ENCODE peak calls at places on chromosomes 12 and 14, in four cellular contexts. One of them, this sample, is unnamed.

GRCh38 chr14:89807151-89807550 is 147.4 kb downstream of the EFCAB11 start:
- DNase-seq in stimulated activated CD4-positive, alpha-beta T cell treated with anti-CD3 and anti-CD28 coated beads, TNF-alpha, amount 100 ng/mL, for 4 hours: no peak
- DNase-seq in AG10803: no peak
- DNase-seq in midbrain: no peak
- DNase-seq in this sample: no peak

GRCh38 chr12:5627053-5627630 is 195.2 kb downstream of the NTF3 start:
- DNase-seq in stimulated activated CD4-positive, alpha-beta T cell treated with anti-CD3 and anti-CD28 coated beads, TNF-alpha, amount 100 ng/mL, for 4 hours: no peak
- DNase-seq in AG10803: no peak
- DNase-seq in midbrain: no peak
- DNase-seq in this sample: no peak

GRCh38 chr14:104934380-104934733 is 9.7 kb downstream of the PLD4 start:
- DNase-seq in stimulated activated CD4-positive, alpha-beta T cell treated with anti-CD3 and anti-CD28 coated beads, TNF-alpha, amount 100 ng/mL, for 4 hours: no peak
- DNase-seq in AG10803: no peak
- DNase-seq in midbrain: no peak
- DNase-seq in this sample: peak; percentile 12

GRCh38 chr14:92486881-92487280 is 26.7 kb upstream of the RIN3 start:
- DNase-seq in stimulated activated CD4-positive, alpha-beta T cell treated with anti-CD3 and anti-CD28 coated beads, TNF-alpha, amount 100 ng/mL, for 4 hours: no peak
- DNase-seq in AG10803: peak; percentile 47
- DNase-seq in midbrain: no peak
- DNase-seq in this sample: peak; percentile 41

GRCh38 chr12:126219654-126220279 is 1154.5 kb downstream of the AACS start:
- DNase-seq in stimulated activated CD4-positive, alpha-beta T cell treated with anti-CD3 and anti-CD28 coated beads, TNF-alpha, amount 100 ng/mL, for 4 hours: no peak
- DNase-seq in AG10803: no peak
- DNase-seq in midbrain: no peak
- DNase-seq in this sample: peak; percentile 36

GRCh38 chr12:124771462-124772361 is 92.0 kb downstream of the SCARB1 start:
- DNase-seq in stimulated activated CD4-positive, alpha-beta T cell treated with anti-CD3 and anti-CD28 coated beads, TNF-alpha, amount 100 ng/mL, for 4 hours: peak; percentile 66
- DNase-seq in AG10803: peak; percentile 58
- DNase-seq in midbrain: peak; percentile 88
- DNase-seq in this sample: peak; percentile 74

GRCh38 chr12:122293081-122293480 is 26.8 kb upstream of the VPS33A start:
- DNase-seq in stimulated activated CD4-positive, alpha-beta T cell treated with anti-CD3 and anti-CD28 coated beads, TNF-alpha, amount 100 ng/mL, for 4 hours: no peak
- DNase-seq in AG10803: no peak
- DNase-seq in midbrain: no peak
- DNase-seq in this sample: no peak

GRCh38 chr12:76696186-76696585 is 67.7 kb upstream of the ZDHHC17 start:
- DNase-seq in stimulated activated CD4-positive, alpha-beta T cell treated with anti-CD3 and anti-CD28 coated beads, TNF-alpha, amount 100 ng/mL, for 4 hours: no peak
- DNase-seq in AG10803: no peak
- DNase-seq in midbrain: no peak
- DNase-seq in this sample: no peak

GRCh38 chr12:106766393-106766826 is 8.1 kb upstream of the RIC8B start:
- DNase-seq in stimulated activated CD4-positive, alpha-beta T cell treated with anti-CD3 and anti-CD28 coated beads, TNF-alpha, amount 100 ng/mL, for 4 hours: peak; percentile 32
- DNase-seq in AG10803: no peak
- DNase-seq in midbrain: peak; percentile 44
- DNase-seq in this sample: no peak

GRCh38 chr12:95976416-95976832 is 19.7 kb downstream of the HAL start:
- DNase-seq in stimulated activated CD4-positive, alpha-beta T cell treated with anti-CD3 and anti-CD28 coated beads, TNF-alpha, amount 100 ng/mL, for 4 hours: no peak
- DNase-seq in AG10803: peak; percentile 20
- DNase-seq in midbrain: no peak
- DNase-seq in this sample: peak; percentile 19

GRCh38 chr14:102610968-102611811 is 18.7 kb downstream of the RCOR1 start:
- DNase-seq in stimulated activated CD4-positive, alpha-beta T cell treated with anti-CD3 and anti-CD28 coated beads, TNF-alpha, amount 100 ng/mL, for 4 hours: no peak
- DNase-seq in AG10803: no peak
- DNase-seq in midbrain: no peak
- DNase-seq in this sample: peak; percentile 53

This sample was measured in fibroblast of the aortic adventitia.